ENCODE peak calls at places on chromosomes 2 and 18, in five cellular contexts. J is Peyer's patch, O is heart left ventricle, G is esophagus squamous epithelium, E is prostate gland. K is an unnamed sample.

GRCh38 chr18:13240060-13240725 is 21.6 kb downstream of the LDLRAD4 start:
- DNase-seq in G (no peak), J (peak; percentile 6), O (no peak), E (no peak), K (no peak)

GRCh38 chr2:113202305-113203216 is 28.8 kb downstream of the PSD4 start:
- DNase-seq in G (no peak), O (no peak), E (no peak), J (no peak), K (peak; percentile 21)

GRCh38 chr2:231292472-231293134 is 94.2 kb downstream of the ARMC9 start:
- DNase-seq in E (no peak), J (no peak), O (no peak), G (no peak), K (no peak)

GRCh38 chr2:203574824-203575223 is 39.7 kb upstream of the RAPH1 start:
- DNase-seq in J (no peak), O (no peak), G (no peak), E (no peak), K (no peak)

GRCh38 chr2:9481257-9481922 is 7.0 kb downstream of the IAH1 start:
- DNase-seq in E (no peak), J (no peak), G (no peak), O (no peak), K (no peak)

GRCh38 chr2:23565814-23566213 is 180.8 kb downstream of the KLHL29 start:
- DNase-seq in E (no peak), O (peak; percentile 81), J (no peak), G (no peak), K (peak; percentile 59)

GRCh38 chr18:45175505-45175904 is 439.8 kb upstream of the SLC14A2 start:
- DNase-seq in E (no peak), O (no peak), J (no peak), G (no peak), K (no peak)

GRCh38 chr2:44528595-44528994 is 166.8 kb downstream of the CAMKMT start:
- DNase-seq in O (no peak), E (no peak), J (no peak), G (no peak), K (no peak)

GRCh38 chr2:159939946-159940345 is 122.5 kb downstream of the PLA2R1 start:
- DNase-seq in G (no peak), J (no peak), O (no peak), E (no peak), K (no peak)

GRCh38 chr2:150911766-150912280 is 349.8 kb downstream of the RBM43 start:
- DNase-seq in E (peak; percentile 11), G (no peak), O (peak; percentile 61), J (peak; percentile 21), K (peak; percentile 88)

DNA sequence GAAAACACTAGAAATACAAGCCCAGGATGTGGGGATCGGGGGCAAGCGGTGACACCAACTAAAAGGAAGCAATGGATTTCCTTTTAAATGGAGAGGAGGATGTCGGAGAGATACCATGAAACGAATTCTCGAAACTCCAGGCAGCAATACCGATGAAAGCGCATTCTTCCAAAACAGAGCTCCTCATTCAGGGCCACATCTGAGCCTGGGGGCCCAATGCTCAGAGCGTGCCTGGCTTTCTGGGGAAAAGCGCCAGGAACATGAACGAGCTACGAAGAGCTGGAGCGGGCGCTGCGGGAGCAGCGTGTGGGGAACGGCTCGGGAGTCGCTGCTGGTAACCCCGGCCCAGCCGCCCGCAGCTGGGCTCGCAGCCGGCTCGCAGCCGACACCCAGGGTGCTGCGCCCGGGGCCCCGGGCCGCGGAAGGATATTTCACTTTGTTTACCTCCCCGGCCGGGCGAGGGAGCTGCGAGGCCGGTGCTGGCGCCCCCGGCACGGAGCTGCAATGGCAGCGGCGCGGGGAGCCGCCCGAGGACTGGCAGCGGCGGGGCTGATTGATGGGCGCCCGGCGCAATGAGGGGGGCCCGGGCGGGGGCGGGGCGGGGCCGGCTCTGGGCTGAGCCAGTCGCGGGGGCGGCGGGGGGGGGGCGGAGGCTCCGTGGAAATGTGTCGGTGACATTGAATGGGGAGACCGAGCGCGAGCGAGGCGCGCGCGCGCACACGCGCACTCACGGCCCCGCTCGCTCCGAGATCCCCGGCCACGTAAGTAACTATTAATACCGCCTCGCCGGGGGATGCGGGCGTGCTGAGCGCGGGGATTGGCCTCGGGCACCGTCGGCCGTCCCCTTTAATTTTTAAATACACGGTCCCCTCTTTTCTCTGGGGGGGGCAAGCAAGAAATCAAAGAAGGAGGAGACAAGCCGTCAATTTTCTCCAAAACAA is at the start of gene TRIB2:
- DNase-seq in O (peak; percentile 94), G (peak; percentile 67), J (peak; percentile 92), E (peak; percentile 87), K (peak; percentile 94)
- TF ChIP-seq POLR2A in O (peak; percentile 88), G (no peak), J (peak; percentile 50), E (peak; percentile 25), K (no peak)

GRCh38 chr18:50201476-50201875 is 6.5 kb upstream of the MYO5B start:
- DNase-seq in J (no peak), E (no peak), G (no peak), O (no peak), K (no peak)

GRCh38 chr18:50207722-50208121 is 12.8 kb upstream of the MYO5B start:
- DNase-seq in J (no peak), O (no peak), G (no peak), E (no peak), K (no peak)

GRCh38 chr18:50203801-50204604 is 9.1 kb upstream of the MYO5B start:
- DNase-seq in E (peak; percentile 55), G (no peak), O (no peak), J (no peak), K (peak; percentile 48)
- H3K4me3 ChIP-seq in E (no peak overlapping the region), G (no peak overlapping the region), O (no peak overlapping the region), J (no peak overlapping the region), K (no peak overlapping the region)

DNA sequence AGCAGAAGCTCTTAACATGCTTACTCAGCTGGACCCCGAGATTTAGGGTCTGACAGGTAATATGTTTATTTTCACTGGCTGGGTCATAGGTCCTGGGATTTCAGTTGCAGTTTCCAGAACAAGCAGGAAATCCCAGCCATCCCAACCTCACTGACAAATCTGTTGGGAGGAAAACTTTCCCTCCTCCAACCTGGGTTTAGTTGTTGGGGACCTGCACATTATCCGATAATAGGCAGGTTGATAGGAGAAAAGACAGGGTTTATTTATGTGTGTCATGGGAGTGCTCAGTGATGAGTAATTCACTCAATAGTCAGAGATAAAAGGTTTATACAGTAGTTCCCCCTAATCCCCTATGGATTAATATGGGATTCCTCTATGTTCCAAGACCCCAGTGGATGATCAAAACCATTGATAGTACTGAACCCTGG is 44.7 kb downstream of the COMMD1 start:
- DNase-seq in G (no peak), E (no peak), O (no peak), J (no peak), K (no peak)
- TF ChIP-seq POLR2A in G (no peak), E (no peak), O (no peak), J (no peak), K (no peak)

GRCh38 chr2:226837787-226838603 is 2.1 kb downstream of the RHBDD1 start:
- DNase-seq in J (no peak), O (no peak), G (no peak), E (no peak), K (no peak)

GRCh38 chr2:226835420-226835795 is 446 bp upstream of the RHBDD1 start:
- DNase-seq in E (no peak), O (peak; percentile 36), G (peak; percentile 16), J (no peak), K (no peak)

GRCh38 chr2:226835796-226836547 is at the start of gene RHBDD1:
- DNase-seq in J (peak; percentile 92), E (peak; percentile 89), O (peak; percentile 97), G (peak; percentile 72), K (peak; percentile 93)

GRCh38 chr2:226837334-226837733 is 1.5 kb downstream of the RHBDD1 start:
- DNase-seq in E (no peak), J (no peak), O (no peak), G (no peak), K (no peak)

DNA sequence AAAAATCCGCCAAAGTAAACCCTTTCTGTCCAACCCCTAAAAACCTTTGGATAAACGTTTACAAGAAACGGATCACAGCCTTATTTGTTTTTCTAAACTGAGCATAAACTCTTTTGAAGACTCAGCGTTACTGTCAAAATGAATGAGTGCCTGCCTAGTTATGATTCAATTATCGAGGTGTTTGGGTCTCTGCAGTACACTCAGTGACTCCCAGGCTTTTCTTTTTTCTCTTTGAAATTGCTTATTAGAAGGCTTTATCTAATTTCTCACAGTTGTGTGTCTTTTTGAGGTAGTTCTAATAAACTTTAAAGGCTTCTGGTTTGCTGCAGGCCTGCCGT is 663 bp downstream of the RHBDD1 start:
- DNase-seq in J (no peak), G (no peak), O (no peak), E (no peak), K (no peak)
- H3K4me3 ChIP-seq in J (peak overlapping the region; percentile 80), G (peak overlapping the region; percentile 69), O (peak overlapping the region; percentile 83), E (peak overlapping the region; percentile 60), K (peak overlapping the region; percentile 84)

DNA sequence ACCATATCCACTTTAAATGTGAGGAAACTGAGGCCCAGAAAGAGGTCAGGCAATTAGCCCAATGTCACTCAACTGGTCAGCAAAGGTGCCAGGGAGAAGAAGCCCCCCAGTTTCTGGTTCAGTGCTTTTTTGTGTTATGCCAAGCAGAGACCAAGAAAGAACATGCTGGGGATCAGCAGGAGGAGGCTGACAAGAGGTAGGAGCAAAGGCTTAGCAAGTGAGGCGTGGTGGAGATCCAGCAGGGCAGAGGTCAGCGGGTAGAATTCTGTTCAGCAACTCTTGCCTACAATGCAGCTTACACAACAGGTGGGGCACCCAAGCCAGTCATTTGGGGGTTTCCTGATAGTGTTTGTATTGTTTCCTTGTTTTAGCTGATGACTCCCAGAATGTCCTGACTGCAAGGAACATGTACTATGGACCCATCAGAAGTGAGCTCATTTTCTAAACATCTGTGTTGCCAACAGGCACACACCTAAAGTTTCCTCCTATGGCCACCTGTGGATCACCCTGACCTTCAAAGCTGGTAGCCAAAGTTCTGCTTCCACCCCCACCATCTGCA is 28.2 kb downstream of the LPIN2 start:
- DNase-seq in O (no peak), G (no peak), E (no peak), J (no peak), K (no peak)
- TF ChIP-seq POLR2A in O (no peak), G (no peak), E (no peak), J (peak; percentile 73), K (no peak)

DNA sequence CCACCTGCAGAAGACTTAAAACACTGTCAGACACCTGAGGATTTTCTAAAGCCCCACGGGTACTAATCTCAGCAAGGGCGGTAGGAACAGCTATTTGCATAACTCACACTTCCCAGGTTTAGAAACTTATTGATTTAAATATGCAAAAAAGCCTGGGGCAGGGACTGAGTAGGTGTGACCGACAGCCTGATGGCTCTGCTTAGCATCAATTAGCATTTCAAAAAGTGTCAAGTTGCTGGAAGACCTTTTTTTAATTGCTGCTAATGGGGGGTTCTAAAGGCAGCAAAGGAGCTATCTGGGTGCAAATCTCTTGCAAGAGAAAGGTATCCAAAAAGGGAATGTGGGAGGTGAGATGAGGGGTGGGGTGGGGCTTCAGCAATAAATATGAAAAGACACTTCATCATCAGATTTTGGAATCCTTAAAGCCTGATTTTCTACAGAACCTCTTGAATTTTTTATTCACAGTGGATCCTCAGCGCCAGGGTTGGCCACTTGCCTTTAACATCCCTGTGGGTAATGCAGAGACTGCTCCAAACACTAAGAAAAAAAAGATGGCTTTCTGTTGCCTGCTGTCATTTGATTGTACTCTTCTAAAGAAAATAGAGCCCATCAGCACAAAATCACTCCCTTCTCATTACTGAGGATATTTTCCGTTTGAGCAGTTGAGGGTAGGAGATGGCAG is 121.1 kb upstream of the RMP24 start:
- DNase-seq in J (no peak), E (no peak), O (no peak), G (no peak), K (no peak)
- H3K4me3 ChIP-seq in J (no peak overlapping the region), E (no peak overlapping the region), O (no peak overlapping the region), G (no peak overlapping the region), K (no peak overlapping the region)

K was measured in adrenal gland.